ENCODE peak calls at places on chromosomes 7 and 10, in nine cellular contexts. E is AG08396; Q is aorta; U is upper lobe of right lung; G is activated CD8-positive, alpha-beta memory T cell treated with anti-CD3 and anti-CD28 coated beads, Interleukin-2, amount 50 U/mL, for 48 hours; L is iPS DF 6.9; D is activated CD8-positive, alpha-beta T cell treated with anti-CD3 and anti-CD28 coated beads, Interleukin-2, amount 10 ng/mL, durations not matched to agents 7 days and 5 days; T is NCI-H1417; I is naive thymus-derived CD8-positive, alpha-beta T cell. J is an unnamed sample.

GRCh38 chr7:2254429-2255144 is 12.6 kb downstream of the NUDT1 start:
- DNase-seq in E (no peak), Q (no peak), U (no peak), G (no peak), L (no peak), D (no peak), T (no peak), I (no peak), J (no peak)

GRCh38 chr7:123242467-123243097 is 42.8 kb upstream of the SLC13A1 start:
- DNase-seq in E (no peak), Q (no peak), U (no peak), G (no peak), L (no peak), D (no peak), T (no peak), I (no peak), J (no peak)

GRCh38 chr7:28804990-28805389 is 153.1 kb downstream of the TRIL start:
- DNase-seq in E (peak; percentile 16), Q (no peak), U (no peak), G (no peak), L (no peak), D (no peak), T (no peak), I (no peak), J (no peak)

GRCh38 chr7:64959072-64959747 is 31.6 kb downstream of the ZNF117 start:
- DNase-seq in E (no peak), Q (no peak), U (no peak), G (no peak), L (no peak), D (no peak), T (peak; percentile 89), I (no peak), J (no peak)

GRCh38 chr7:7103343-7104313 is 78.7 kb upstream of the C1GALT1 start:
- DNase-seq in E (peak; percentile 54), Q (no peak), U (no peak), G (no peak), L (no peak), D (peak; percentile 31), T (peak; percentile 61), I (peak; percentile 68), J (peak; percentile 25)

GRCh38 chr7:136183981-136184380 is 206.8 kb upstream of the MTPN start:
- DNase-seq in E (peak; percentile 11), Q (no peak), U (no peak), G (no peak), L (peak; percentile 13), D (no peak), T (no peak), I (no peak), J (no peak)

GRCh38 chr10:102065561-102066420 is 642 bp downstream of the HPS6 start:
- DNase-seq in E (peak; percentile 66), Q (peak; percentile 82), U (no peak), G (peak; percentile 65), L (no peak), D (peak; percentile 26), T (no peak), I (peak; percentile 24), J (no peak)

GRCh38 chr10:97081621-97082235 is 104.0 kb downstream of the SLIT1 start:
- DNase-seq in E (peak; percentile 81), Q (no peak), U (peak; percentile 74), G (peak; percentile 91), L (peak; percentile 64), D (peak; percentile 76), T (no peak), I (peak; percentile 44), J (peak; percentile 81)

GRCh38 chr7:17638727-17639126 is 301.6 kb downstream of the SNX13 start:
- DNase-seq in E (no peak), Q (no peak), U (no peak), G (no peak), L (no peak), D (no peak), T (peak; percentile 56), I (no peak), J (no peak)

GRCh38 chr10:125407000-125407502 is 246.7 kb upstream of the CTBP2 start:
- DNase-seq in E (no peak), Q (no peak), U (no peak), G (no peak), L (no peak), D (no peak), T (no peak), I (no peak), J (no peak)

GRCh38 chr7:742791-743190 is 15.7 kb upstream of the PRKAR1B start:
- DNase-seq in E (no peak), Q (no peak), U (peak; percentile 30), G (no peak), L (no peak), D (no peak), T (no peak), I (no peak), J (no peak)

GRCh38 chr7:127650842-127651555 is 995 bp upstream of the SND1 start:
- DNase-seq in E (no peak), Q (no peak), U (no peak), G (no peak), L (no peak), D (no peak), T (no peak), I (peak; percentile 39), J (peak; percentile 56)

GRCh38 chr10:92720306-92721165 is 30.8 kb downstream of the HHEX start:
- DNase-seq in E (no peak), Q (no peak), U (no peak), G (no peak), L (no peak), D (no peak), T (peak; percentile 91), I (no peak), J (no peak)

GRCh38 chr7:20075992-20076813 is 141.0 kb downstream of the MACC1 start:
- DNase-seq in E (no peak), Q (no peak), U (no peak), G (no peak), L (no peak), D (no peak), T (no peak), I (no peak), J (no peak)

GRCh38 chr10:124906551-124907001 is 35.3 kb upstream of the ZRANB1 start:
- DNase-seq in E (peak; percentile 71), Q (peak; percentile 88), U (no peak), G (no peak), L (no peak), D (no peak), T (no peak), I (no peak), J (no peak)

GRCh38 chr7:135102372-135102771 is 45.5 kb upstream of the TMEM140 start:
- DNase-seq in E (no peak), Q (no peak), U (no peak), G (no peak), L (no peak), D (no peak), T (no peak), I (no peak), J (no peak)

GRCh38 chr10:101397140-101397539 is 43.2 kb downstream of the BTRC start:
- DNase-seq in E (peak; percentile 55), Q (no peak), U (no peak), G (no peak), L (no peak), D (peak; percentile 46), T (no peak), I (peak; percentile 70), J (no peak)

GRCh38 chr7:106371629-106372028 is 86.8 kb upstream of the NAMPT start:
- DNase-seq in E (no peak), Q (no peak), U (peak; percentile 71), G (no peak), L (no peak), D (no peak), T (no peak), I (no peak), J (no peak)

GRCh38 chr10:1297566-1298301 is 241.5 kb downstream of the WDR37 start:
- DNase-seq in E (no peak), Q (no peak), U (no peak), G (no peak), L (no peak), D (no peak), T (peak; percentile 3), I (no peak), J (no peak)

GRCh38 chr10:11170993-11171416 is 153.3 kb downstream of the CELF2 start:
- DNase-seq in E (no peak), Q (no peak), U (no peak), G (no peak), L (no peak), D (no peak), T (no peak), I (no peak), J (no peak)

GRCh38 chr10:34018129-34018528 is 683.7 kb upstream of the NRP1 start:
- DNase-seq in E (no peak), Q (no peak), U (no peak), G (no peak), L (no peak), D (no peak), T (no peak), I (no peak), J (no peak)

GRCh38 chr10:76336213-76336963 is 905.0 kb downstream of the LRMDA start:
- DNase-seq in E (no peak), Q (no peak), U (no peak), G (no peak), L (no peak), D (no peak), T (no peak), I (no peak), J (peak; percentile 41)

GRCh38 chr10:85548038-85548437 is 818.6 kb downstream of the GRID1 start:
- DNase-seq in E (no peak), Q (no peak), U (no peak), G (no peak), L (no peak), D (peak; percentile 21), T (peak; percentile 11), I (peak; percentile 9), J (no peak)

GRCh38 chr7:77326131-77326530 is 90.0 kb downstream of the GSAP start:
- DNase-seq in E (no peak), Q (no peak), U (no peak), G (no peak), L (no peak), D (no peak), T (no peak), I (no peak), J (no peak)

GRCh38 chr10:102418612-102419560 is at the start of gene PSD:
- DNase-seq in E (no peak), Q (no peak), U (no peak), G (no peak), L (no peak), D (no peak), T (peak; percentile 60), I (no peak), J (peak; percentile 65)

GRCh38 chr10:28997736-28998135 is 291.1 kb upstream of the LYZL1 start:
- DNase-seq in E (no peak), Q (no peak), U (no peak), G (no peak), L (no peak), D (no peak), T (peak; percentile 1), I (no peak), J (no peak)

GRCh38 chr10:27240891-27241639 is 468 bp upstream of the ACBD5 start:
- DNase-seq in E (peak; percentile 12), Q (peak; percentile 81), U (peak; percentile 71), G (peak; percentile 70), L (no peak), D (peak; percentile 58), T (no peak), I (peak; percentile 53), J (no peak)

GRCh38 chr10:48750991-48751390 is 66.3 kb downstream of the WDFY4 start:
- DNase-seq in E (no peak), Q (no peak), U (no peak), G (no peak), L (no peak), D (no peak), T (no peak), I (no peak), J (no peak)

GRCh38 chr7:97013555-97013954 is 8.2 kb downstream of the DLX6 start:
- DNase-seq in E (no peak), Q (no peak), U (no peak), G (no peak), L (no peak), D (no peak), T (no peak), I (no peak), J (no peak)

GRCh38 chr7:108660465-108660864 is 90.8 kb downstream of the DNAJB9 start:
- DNase-seq in E (peak; percentile 31), Q (no peak), U (no peak), G (no peak), L (no peak), D (no peak), T (no peak), I (no peak), J (peak; percentile 53)

GRCh38 chr7:40000734-40001315 is 50.8 kb downstream of the CDK13 start:
- DNase-seq in E (no peak), Q (no peak), U (no peak), G (no peak), L (no peak), D (no peak), T (no peak), I (no peak), J (no peak)